ENCODE peak calls at places on chromosomes 7 and 10, in six cellular contexts. One of them, this sample, is unnamed.

GRCh38 chr10:32205666-32206065 is 141.3 kb downstream of the EPC1 start:
- DNase-seq in uterus: no peak
- DNase-seq in RWPE2: no peak
- DNase-seq in lower leg skin: no peak
- DNase-seq in cardiac muscle cell: no peak
- DNase-seq in fibroblast of mammary gland: no peak
- DNase-seq in this sample: peak

GRCh38 chr7:117858731-117859130 is 14.5 kb downstream of the CTTNBP2 start:
- DNase-seq in fibroblast of mammary gland: no peak
- DNase-seq in cardiac muscle cell: no peak
- DNase-seq in uterus: no peak
- DNase-seq in RWPE2: no peak
- DNase-seq in lower leg skin: no peak
- DNase-seq in this sample: no peak

GRCh38 chr7:142319970-142320369 is 62.1 kb upstream of the PRSS58 start:
- DNase-seq in RWPE2: no peak
- DNase-seq in uterus: no peak
- DNase-seq in lower leg skin: no peak
- DNase-seq in fibroblast of mammary gland: peak
- DNase-seq in cardiac muscle cell: no peak
- DNase-seq in this sample: no peak

GRCh38 chr7:50622821-50623220 is 57.6 kb upstream of the DDC start:
- DNase-seq in uterus: no peak
- DNase-seq in lower leg skin: no peak
- DNase-seq in cardiac muscle cell: no peak
- DNase-seq in RWPE2: no peak
- DNase-seq in fibroblast of mammary gland: no peak
- DNase-seq in this sample: no peak

GRCh38 chr7:30835396-30835915 is 64.2 kb downstream of the MINDY4 start:
- DNase-seq in RWPE2: no peak
- DNase-seq in uterus: no peak
- DNase-seq in fibroblast of mammary gland: no peak
- DNase-seq in cardiac muscle cell: no peak
- DNase-seq in lower leg skin: peak
- DNase-seq in this sample: no peak

GRCh38 chr7:18558503-18558902 is 63.0 kb downstream of the HDAC9 start:
- DNase-seq in RWPE2: no peak
- DNase-seq in uterus: no peak
- DNase-seq in cardiac muscle cell: no peak
- DNase-seq in fibroblast of mammary gland: peak
- DNase-seq in lower leg skin: no peak
- DNase-seq in this sample: no peak

GRCh38 chr7:142104550-142105527 is 6.7 kb upstream of the MGAM2 start:
- DNase-seq in lower leg skin: no peak
- DNase-seq in fibroblast of mammary gland: peak
- DNase-seq in cardiac muscle cell: no peak
- DNase-seq in uterus: no peak
- DNase-seq in RWPE2: no peak
- DNase-seq in this sample: peak

GRCh38 chr7:84060760-84061261 is 133.8 kb downstream of the SEMA3A start:
- DNase-seq in uterus: no peak
- DNase-seq in lower leg skin: no peak
- DNase-seq in cardiac muscle cell: no peak
- DNase-seq in fibroblast of mammary gland: peak
- DNase-seq in RWPE2: no peak
- DNase-seq in this sample: peak

GRCh38 chr7:154795014-154795413 is 207.9 kb downstream of the PAXIP1 start:
- DNase-seq in uterus: no peak
- DNase-seq in fibroblast of mammary gland: no peak
- DNase-seq in cardiac muscle cell: peak
- DNase-seq in lower leg skin: no peak
- DNase-seq in RWPE2: no peak
- DNase-seq in this sample: no peak

GRCh38 chr7:167087-167855 is 25.1 kb upstream of the FAM20C start:
- DNase-seq in fibroblast of mammary gland: no peak
- DNase-seq in lower leg skin: no peak
- DNase-seq in uterus: no peak
- DNase-seq in RWPE2: peak
- DNase-seq in cardiac muscle cell: no peak
- DNase-seq in this sample: no peak

GRCh38 chr10:69065406-69066361 is 22.2 kb upstream of the SRGN start:
- DNase-seq in uterus: no peak
- DNase-seq in cardiac muscle cell: no peak
- DNase-seq in fibroblast of mammary gland: peak
- DNase-seq in RWPE2: no peak
- DNase-seq in lower leg skin: no peak
- DNase-seq in this sample: peak

GRCh38 chr10:80453392-80453714 is 757 bp upstream of the TSPAN14 start:
- DNase-seq in fibroblast of mammary gland: no peak
- DNase-seq in RWPE2: no peak
- DNase-seq in lower leg skin: no peak
- DNase-seq in uterus: no peak
- DNase-seq in cardiac muscle cell: no peak
- DNase-seq in this sample: no peak

GRCh38 chr10:44102726-44103255 is 282.1 kb downstream of the CXCL12 start:
- DNase-seq in fibroblast of mammary gland: no peak
- DNase-seq in lower leg skin: no peak
- DNase-seq in RWPE2: no peak
- DNase-seq in uterus: no peak
- DNase-seq in cardiac muscle cell: no peak
- DNase-seq in this sample: no peak

GRCh38 chr7:157890921-157891401 is 554.2 kb downstream of the DNAJB6 start:
- DNase-seq in uterus: no peak
- DNase-seq in lower leg skin: no peak
- DNase-seq in fibroblast of mammary gland: no peak
- DNase-seq in cardiac muscle cell: no peak
- DNase-seq in RWPE2: peak
- DNase-seq in this sample: no peak

GRCh38 chr7:70707823-70708243 is 424.1 kb upstream of the GALNT17 start:
- DNase-seq in fibroblast of mammary gland: no peak
- DNase-seq in cardiac muscle cell: peak
- DNase-seq in RWPE2: no peak
- DNase-seq in uterus: no peak
- DNase-seq in lower leg skin: no peak
- DNase-seq in this sample: no peak

GRCh38 chr7:44471850-44472249 is 18.6 kb downstream of the NUDCD3 start:
- DNase-seq in RWPE2: no peak
- DNase-seq in fibroblast of mammary gland: no peak
- DNase-seq in uterus: no peak
- DNase-seq in lower leg skin: no peak
- DNase-seq in cardiac muscle cell: no peak
- DNase-seq in this sample: no peak

GRCh38 chr10:28200804-28201203 is 102.1 kb downstream of the MPP7 start:
- DNase-seq in lower leg skin: no peak
- DNase-seq in fibroblast of mammary gland: peak
- DNase-seq in cardiac muscle cell: no peak
- DNase-seq in RWPE2: no peak
- DNase-seq in uterus: no peak
- DNase-seq in this sample: no peak

GRCh38 chr7:96855691-96856090 is 146.0 kb upstream of the SEM1 start:
- DNase-seq in fibroblast of mammary gland: no peak
- DNase-seq in RWPE2: no peak
- DNase-seq in cardiac muscle cell: no peak
- DNase-seq in lower leg skin: no peak
- DNase-seq in uterus: no peak
- DNase-seq in this sample: no peak

GRCh38 chr7:100132697-100133137 is 6.0 kb downstream of the MBLAC1 start:
- DNase-seq in fibroblast of mammary gland: peak
- DNase-seq in cardiac muscle cell: peak
- DNase-seq in lower leg skin: no peak
- DNase-seq in RWPE2: no peak
- DNase-seq in uterus: peak
- DNase-seq in this sample: peak

GRCh38 chr10:98308602-98309365 is 40.8 kb upstream of the LOXL4 start:
- DNase-seq in cardiac muscle cell: no peak
- DNase-seq in lower leg skin: no peak
- DNase-seq in RWPE2: no peak
- DNase-seq in fibroblast of mammary gland: no peak
- DNase-seq in uterus: no peak
- DNase-seq in this sample: no peak

GRCh38 chr10:105358911-105359310 is 717.8 kb downstream of the SORCS3 start:
- DNase-seq in fibroblast of mammary gland: no peak
- DNase-seq in cardiac muscle cell: no peak
- DNase-seq in lower leg skin: no peak
- DNase-seq in uterus: no peak
- DNase-seq in RWPE2: no peak
- DNase-seq in this sample: no peak

GRCh38 chr10:105351187-105351586 is 710.1 kb downstream of the SORCS3 start:
- DNase-seq in fibroblast of mammary gland: no peak
- DNase-seq in cardiac muscle cell: no peak
- DNase-seq in uterus: no peak
- DNase-seq in lower leg skin: no peak
- DNase-seq in RWPE2: no peak
- DNase-seq in this sample: no peak

GRCh38 chr10:105352827-105353226 is 711.7 kb downstream of the SORCS3 start:
- DNase-seq in uterus: no peak
- DNase-seq in RWPE2: no peak
- DNase-seq in cardiac muscle cell: no peak
- DNase-seq in lower leg skin: no peak
- DNase-seq in fibroblast of mammary gland: no peak
- DNase-seq in this sample: no peak

GRCh38 chr10:105352281-105352680 is 711.2 kb downstream of the SORCS3 start:
- DNase-seq in RWPE2: no peak
- DNase-seq in uterus: no peak
- DNase-seq in cardiac muscle cell: no peak
- DNase-seq in fibroblast of mammary gland: no peak
- DNase-seq in lower leg skin: no peak
- DNase-seq in this sample: no peak

GRCh38 chr10:105354010-105354409 is 712.9 kb downstream of the SORCS3 start:
- DNase-seq in fibroblast of mammary gland: no peak
- DNase-seq in lower leg skin: no peak
- DNase-seq in uterus: no peak
- DNase-seq in RWPE2: no peak
- DNase-seq in cardiac muscle cell: no peak
- DNase-seq in this sample: no peak
- TF ChIP-seq CTCF in fibroblast of mammary gland: no peak
- TF ChIP-seq CTCF in lower leg skin: no peak
- TF ChIP-seq CTCF in uterus: no peak
- TF ChIP-seq CTCF in RWPE2: no peak
- TF ChIP-seq CTCF in cardiac muscle cell: no peak
- TF ChIP-seq CTCF in this sample: no peak

DNA sequence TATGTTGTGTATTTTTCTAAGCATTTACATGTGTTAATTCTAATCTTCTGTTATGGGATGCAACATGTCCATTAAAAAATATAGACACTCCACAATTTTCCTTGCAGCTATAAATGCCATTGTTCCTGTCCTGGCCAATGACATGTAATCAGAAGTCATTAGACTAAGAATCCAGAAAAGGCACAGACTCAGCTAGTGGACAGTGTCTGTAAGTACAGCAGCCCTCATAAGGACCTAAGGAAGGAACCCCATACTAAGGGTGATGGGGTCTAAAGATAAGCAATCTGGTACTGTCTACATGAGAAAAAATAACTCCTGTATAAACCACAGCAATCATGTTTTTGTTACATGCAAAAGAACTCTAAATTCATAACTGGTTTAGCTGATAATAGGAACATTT is 115.9 kb downstream of the GPR85 start:
- DNase-seq in uterus: no peak
- DNase-seq in RWPE2: no peak
- DNase-seq in cardiac muscle cell: no peak
- DNase-seq in lower leg skin: no peak
- DNase-seq in fibroblast of mammary gland: no peak
- DNase-seq in this sample: no peak
- TF ChIP-seq CTCF in uterus: no peak
- TF ChIP-seq CTCF in RWPE2: no peak
- TF ChIP-seq CTCF in cardiac muscle cell: no peak
- TF ChIP-seq CTCF in lower leg skin: no peak
- TF ChIP-seq CTCF in fibroblast of mammary gland: peak
- TF ChIP-seq CTCF in this sample: no peak

DNA sequence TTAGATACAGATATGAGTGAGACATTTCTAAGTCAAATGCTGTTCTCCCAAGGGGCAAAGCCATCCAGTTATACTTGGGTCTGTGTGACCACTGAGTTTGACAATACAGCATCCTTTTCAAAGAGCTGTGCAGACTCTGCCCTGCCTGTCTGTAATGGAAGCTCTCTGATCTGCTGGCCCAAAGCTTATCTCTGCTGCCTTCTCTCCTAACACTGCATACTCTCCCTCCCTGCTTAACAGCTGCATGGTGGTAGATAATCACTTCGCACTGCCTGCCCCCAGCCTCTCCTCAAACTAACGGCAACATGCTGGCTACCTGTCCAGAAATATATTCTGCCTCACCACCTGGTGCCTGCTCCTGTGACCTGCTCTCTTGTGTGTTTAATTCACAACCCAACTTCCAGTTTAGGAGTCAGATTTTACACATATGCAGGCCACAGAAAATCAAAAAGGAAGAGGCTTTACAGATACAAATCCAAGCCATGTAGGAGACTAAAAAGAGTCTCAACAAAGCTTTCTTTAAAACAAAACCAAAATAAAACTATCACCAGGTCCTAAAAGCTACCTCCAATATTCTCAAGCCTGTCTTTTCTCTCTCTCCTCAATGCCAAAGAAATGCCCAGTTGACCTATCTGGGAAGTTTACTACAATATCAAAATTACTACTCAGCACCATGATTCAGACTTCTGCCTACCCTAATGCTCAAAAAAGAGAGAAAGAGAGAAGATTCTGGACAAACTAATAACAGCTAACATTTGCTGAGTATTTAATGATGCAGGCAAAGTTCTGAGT is 145.6 kb downstream of the RELN start:
- DNase-seq in lower leg skin: no peak
- DNase-seq in RWPE2: no peak
- DNase-seq in cardiac muscle cell: no peak
- DNase-seq in fibroblast of mammary gland: no peak
- DNase-seq in uterus: no peak
- DNase-seq in this sample: no peak
- TF ChIP-seq CTCF in lower leg skin: no peak
- TF ChIP-seq CTCF in RWPE2: no peak
- TF ChIP-seq CTCF in cardiac muscle cell: no peak
- TF ChIP-seq CTCF in fibroblast of mammary gland: no peak
- TF ChIP-seq CTCF in uterus: no peak
- TF ChIP-seq CTCF in this sample: no peak

DNA sequence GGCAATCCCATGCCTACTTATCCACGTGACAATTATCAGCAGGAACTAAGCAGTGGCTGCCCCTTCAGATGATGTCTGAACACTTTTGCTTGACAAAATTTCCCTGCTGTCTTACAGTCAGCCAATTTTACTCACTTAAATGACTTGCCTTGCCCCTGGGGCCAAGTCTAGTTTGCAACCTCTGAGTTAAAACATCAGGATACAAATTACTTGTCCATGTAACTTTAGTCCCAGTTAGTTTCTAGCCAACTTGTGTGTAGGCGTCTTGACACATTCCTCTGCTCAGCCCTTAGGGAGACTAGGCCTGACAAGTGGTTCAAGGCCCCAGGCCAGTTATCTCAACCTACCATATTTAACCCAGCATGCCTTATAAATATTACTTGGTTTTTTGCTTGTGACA is 11.6 kb upstream of the TYSND1 start:
- DNase-seq in cardiac muscle cell: no peak
- DNase-seq in RWPE2: no peak
- DNase-seq in fibroblast of mammary gland: peak
- DNase-seq in uterus: no peak
- DNase-seq in lower leg skin: no peak
- DNase-seq in this sample: no peak
- TF ChIP-seq CTCF in cardiac muscle cell: no peak
- TF ChIP-seq CTCF in RWPE2: no peak
- TF ChIP-seq CTCF in fibroblast of mammary gland: no peak
- TF ChIP-seq CTCF in uterus: no peak
- TF ChIP-seq CTCF in lower leg skin: no peak
- TF ChIP-seq CTCF in this sample: no peak

This sample was measured in MCF 10A.